ENCODE peak calls at places on chromosomes 2 and 18, in ten cellular contexts. One of them, this sample, is unnamed.

GRCh38 chr2:103235283-103235682 is 473.5 kb downstream of the TMEM182 start:
- DNase-seq in GM12892: no peak
- DNase-seq in transverse colon: no peak
- DNase-seq in K562: no peak
- DNase-seq in endothelial cell of umbilical vein: no peak
- DNase-seq in GM12878: no peak
- DNase-seq in stomach: no peak
- DNase-seq in HCT116: no peak
- DNase-seq in GM12891: no peak
- DNase-seq in sigmoid colon: no peak
- DNase-seq in this sample: no peak

GRCh38 chr18:32815881-32816280 is 43.1 kb upstream of the KLHL14 start:
- DNase-seq in transverse colon: no peak
- DNase-seq in stomach: no peak
- DNase-seq in GM12891: no peak
- DNase-seq in sigmoid colon: no peak
- DNase-seq in GM12892: no peak
- DNase-seq in K562: no peak
- DNase-seq in GM12878: no peak
- DNase-seq in HCT116: no peak
- DNase-seq in endothelial cell of umbilical vein: no peak
- DNase-seq in this sample: no peak

GRCh38 chr2:235532307-235532706 is 38.5 kb downstream of the AGAP1 start:
- DNase-seq in GM12892: no peak
- DNase-seq in GM12878: no peak
- DNase-seq in GM12891: no peak
- DNase-seq in stomach: no peak
- DNase-seq in HCT116: no peak
- DNase-seq in transverse colon: no peak
- DNase-seq in sigmoid colon: no peak
- DNase-seq in endothelial cell of umbilical vein: no peak
- DNase-seq in K562: no peak
- DNase-seq in this sample: no peak

GRCh38 chr2:119699016-119699606 is 20.1 kb downstream of the TMEM177 start:
- DNase-seq in GM12878: no peak
- DNase-seq in K562: no peak
- DNase-seq in GM12892: no peak
- DNase-seq in transverse colon: no peak
- DNase-seq in GM12891: no peak
- DNase-seq in endothelial cell of umbilical vein: peak
- DNase-seq in stomach: no peak
- DNase-seq in HCT116: no peak
- DNase-seq in sigmoid colon: no peak
- DNase-seq in this sample: no peak

GRCh38 chr2:170525566-170525900 is 189.6 kb upstream of the SP5 start:
- DNase-seq in K562: no peak
- DNase-seq in sigmoid colon: peak
- DNase-seq in GM12891: no peak
- DNase-seq in GM12878: no peak
- DNase-seq in endothelial cell of umbilical vein: peak
- DNase-seq in stomach: peak
- DNase-seq in HCT116: peak
- DNase-seq in GM12892: no peak
- DNase-seq in transverse colon: peak
- DNase-seq in this sample: peak

GRCh38 chr18:13823707-13824395 is at the start of gene MC5R:
- DNase-seq in stomach: peak
- DNase-seq in transverse colon: peak
- DNase-seq in K562: peak
- DNase-seq in sigmoid colon: no peak
- DNase-seq in GM12892: peak
- DNase-seq in GM12878: no peak
- DNase-seq in endothelial cell of umbilical vein: peak
- DNase-seq in GM12891: peak
- DNase-seq in HCT116: no peak
- DNase-seq in this sample: peak

GRCh38 chr18:48874233-48874632 is 76.5 kb downstream of the SMAD7 start:
- DNase-seq in K562: no peak
- DNase-seq in sigmoid colon: no peak
- DNase-seq in GM12891: no peak
- DNase-seq in GM12878: no peak
- DNase-seq in transverse colon: no peak
- DNase-seq in HCT116: no peak
- DNase-seq in stomach: no peak
- DNase-seq in endothelial cell of umbilical vein: no peak
- DNase-seq in GM12892: no peak
- DNase-seq in this sample: no peak

GRCh38 chr2:68027959-68028358 is 34.8 kb downstream of the C1D start:
- DNase-seq in endothelial cell of umbilical vein: no peak
- DNase-seq in sigmoid colon: no peak
- DNase-seq in K562: no peak
- DNase-seq in GM12891: no peak
- DNase-seq in GM12878: no peak
- DNase-seq in stomach: no peak
- DNase-seq in HCT116: no peak
- DNase-seq in transverse colon: no peak
- DNase-seq in GM12892: no peak
- DNase-seq in this sample: no peak

GRCh38 chr2:174051741-174052638 is 86.8 kb upstream of the SP3 start:
- DNase-seq in GM12878: no peak
- DNase-seq in stomach: peak
- DNase-seq in K562: peak
- DNase-seq in sigmoid colon: no peak
- DNase-seq in GM12892: no peak
- DNase-seq in transverse colon: peak
- DNase-seq in endothelial cell of umbilical vein: no peak
- DNase-seq in HCT116: peak
- DNase-seq in GM12891: no peak
- DNase-seq in this sample: no peak
- TF ChIP-seq POLR2A in GM12878: no peak
- TF ChIP-seq POLR2A in stomach: no peak
- TF ChIP-seq POLR2A in K562: no peak
- TF ChIP-seq POLR2A in sigmoid colon: no peak
- TF ChIP-seq POLR2A in GM12892: no peak
- TF ChIP-seq POLR2A in transverse colon: no peak
- TF ChIP-seq POLR2A in endothelial cell of umbilical vein: no peak
- TF ChIP-seq POLR2A in HCT116: no peak
- TF ChIP-seq POLR2A in GM12891: no peak
- TF ChIP-seq POLR2A in this sample: no peak

DNA sequence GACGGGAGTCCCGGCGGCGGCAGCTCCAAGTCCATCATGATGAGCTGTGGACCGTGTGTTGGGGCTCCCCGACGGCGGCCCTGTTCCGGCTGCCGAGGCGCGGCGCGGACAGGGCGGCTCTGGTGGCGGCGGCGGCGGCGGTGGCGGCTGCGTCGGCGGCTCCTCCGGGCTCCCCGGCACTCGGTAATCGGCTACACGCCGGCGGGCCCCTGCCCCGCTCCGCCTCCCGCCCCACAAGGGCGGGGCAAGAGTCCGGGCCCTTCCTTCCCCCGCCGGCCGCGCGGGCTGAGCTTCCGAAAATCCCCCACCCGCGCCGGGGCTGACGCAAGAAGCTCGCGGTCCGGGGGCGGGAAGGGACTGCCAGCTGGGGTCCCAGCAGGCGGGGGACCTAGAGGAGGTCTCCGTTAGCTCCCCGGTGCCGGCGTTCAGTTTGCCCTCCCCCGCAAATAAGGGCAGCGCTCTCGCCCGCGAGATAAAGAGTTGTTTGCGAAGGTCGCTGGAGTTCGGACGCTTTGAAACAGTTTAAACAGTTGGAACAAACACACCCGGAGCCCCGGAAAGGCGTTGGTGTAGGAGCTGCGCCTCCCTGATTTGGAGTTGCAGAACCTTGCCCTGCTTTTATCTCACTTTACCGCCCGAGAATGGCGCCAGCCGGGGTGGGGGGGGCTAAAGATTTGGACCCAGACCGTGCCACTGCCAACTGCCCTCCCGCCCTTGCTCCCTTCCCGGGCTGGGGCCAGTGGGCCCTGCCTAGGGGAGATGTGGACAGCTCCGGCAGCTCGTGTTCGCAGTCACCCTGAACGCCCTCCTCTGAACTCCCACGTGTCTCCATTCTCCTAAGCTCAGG is at the start of gene NFE2L2:
- DNase-seq in stomach: peak
- DNase-seq in transverse colon: peak
- DNase-seq in GM12891: peak
- DNase-seq in K562: peak
- DNase-seq in endothelial cell of umbilical vein: peak
- DNase-seq in sigmoid colon: peak
- DNase-seq in GM12892: peak
- DNase-seq in GM12878: peak
- DNase-seq in HCT116: peak
- DNase-seq in this sample: peak
- TF ChIP-seq POLR2AphosphoS5 in stomach: peak
- TF ChIP-seq POLR2AphosphoS5 in transverse colon: peak
- TF ChIP-seq POLR2AphosphoS5 in GM12891: peak
- TF ChIP-seq POLR2AphosphoS5 in K562: peak
- TF ChIP-seq POLR2AphosphoS5 in endothelial cell of umbilical vein: peak
- TF ChIP-seq POLR2AphosphoS5 in sigmoid colon: peak
- TF ChIP-seq POLR2AphosphoS5 in GM12892: no peak
- TF ChIP-seq POLR2AphosphoS5 in GM12878: peak
- TF ChIP-seq POLR2AphosphoS5 in HCT116: peak
- TF ChIP-seq POLR2AphosphoS5 in this sample: peak

DNA sequence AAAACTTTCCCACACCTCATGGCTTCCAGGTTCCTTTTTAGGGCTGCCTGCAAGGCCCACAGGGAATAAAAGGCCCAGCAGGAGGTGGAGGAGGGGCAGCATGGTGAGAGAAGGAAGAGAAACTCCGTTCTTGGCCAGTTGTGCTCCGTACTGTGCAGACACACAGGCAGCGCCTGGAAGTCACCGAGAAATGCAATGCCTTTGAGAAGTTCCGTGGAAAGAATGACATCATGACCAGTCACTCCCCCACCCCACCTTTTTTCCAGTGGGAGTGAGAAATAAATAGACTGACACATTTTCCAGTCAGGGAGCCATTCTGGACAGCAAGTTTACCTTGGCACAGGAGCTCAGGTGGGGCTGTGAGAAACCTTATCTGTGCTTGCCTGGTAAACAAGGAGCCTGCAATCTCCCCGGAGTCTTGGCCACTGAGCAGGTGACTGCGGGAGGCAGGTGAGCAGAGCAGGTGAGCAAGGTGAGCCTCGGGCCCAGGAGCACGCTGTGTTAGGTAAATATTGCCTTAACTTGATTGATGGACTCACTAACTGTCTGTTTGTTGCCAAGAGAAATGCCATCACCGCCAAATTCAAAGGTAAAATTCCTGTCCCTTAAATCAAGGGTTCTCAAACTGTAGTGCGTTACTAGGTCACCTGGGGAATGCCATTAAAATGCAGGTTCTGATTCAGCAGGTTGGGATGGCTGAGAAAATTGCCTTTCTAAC is 13.5 kb upstream of the LBH start:
- DNase-seq in K562: no peak
- DNase-seq in endothelial cell of umbilical vein: no peak
- DNase-seq in GM12891: no peak
- DNase-seq in transverse colon: peak
- DNase-seq in HCT116: peak
- DNase-seq in GM12878: peak
- DNase-seq in GM12892: no peak
- DNase-seq in stomach: peak
- DNase-seq in sigmoid colon: peak
- DNase-seq in this sample: peak
- TF ChIP-seq POLR2A in K562: no peak
- TF ChIP-seq POLR2A in endothelial cell of umbilical vein: no peak
- TF ChIP-seq POLR2A in GM12891: no peak
- TF ChIP-seq POLR2A in transverse colon: peak
- TF ChIP-seq POLR2A in HCT116: no peak
- TF ChIP-seq POLR2A in GM12878: no peak
- TF ChIP-seq POLR2A in GM12892: no peak
- TF ChIP-seq POLR2A in stomach: no peak
- TF ChIP-seq POLR2A in sigmoid colon: no peak
- TF ChIP-seq POLR2A in this sample: no peak

DNA sequence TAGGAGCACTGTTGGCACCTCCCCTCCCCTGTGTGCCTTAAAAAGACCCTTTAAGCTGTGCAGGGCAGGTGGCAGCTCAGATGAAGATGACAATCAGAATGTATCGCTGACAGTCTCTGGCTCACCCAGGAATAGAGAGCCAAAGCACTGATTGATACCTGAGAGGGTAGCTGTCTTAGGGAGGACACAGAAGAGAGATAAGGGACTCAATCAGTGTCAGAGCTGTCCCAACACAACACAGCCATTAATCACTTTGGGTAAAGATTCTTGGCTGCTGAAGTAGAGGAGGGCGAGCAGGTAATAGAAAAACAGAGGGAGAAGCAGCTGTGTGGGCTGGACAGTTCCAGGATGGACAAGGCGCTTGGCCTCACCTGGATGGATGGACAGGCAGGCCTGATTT is 124.9 kb downstream of the NRP2 start:
- DNase-seq in GM12891: no peak
- DNase-seq in K562: no peak
- DNase-seq in HCT116: no peak
- DNase-seq in endothelial cell of umbilical vein: no peak
- DNase-seq in GM12878: no peak
- DNase-seq in GM12892: no peak
- DNase-seq in sigmoid colon: no peak
- DNase-seq in transverse colon: no peak
- DNase-seq in stomach: no peak
- DNase-seq in this sample: no peak
- TF ChIP-seq POLR2AphosphoS5 in GM12891: no peak
- TF ChIP-seq POLR2AphosphoS5 in K562: no peak
- TF ChIP-seq POLR2AphosphoS5 in HCT116: no peak
- TF ChIP-seq POLR2AphosphoS5 in endothelial cell of umbilical vein: no peak
- TF ChIP-seq POLR2AphosphoS5 in GM12878: no peak
- TF ChIP-seq POLR2AphosphoS5 in GM12892: no peak
- TF ChIP-seq POLR2AphosphoS5 in sigmoid colon: no peak
- TF ChIP-seq POLR2AphosphoS5 in transverse colon: no peak
- TF ChIP-seq POLR2AphosphoS5 in stomach: no peak
- TF ChIP-seq POLR2AphosphoS5 in this sample: no peak

GRCh38 chr2:8684885-8685696 is 3.2 kb downstream of the ID2 start:
- DNase-seq in sigmoid colon: peak
- DNase-seq in GM12878: no peak
- DNase-seq in K562: peak
- DNase-seq in GM12891: no peak
- DNase-seq in GM12892: no peak
- DNase-seq in stomach: peak
- DNase-seq in endothelial cell of umbilical vein: no peak
- DNase-seq in transverse colon: peak
- DNase-seq in HCT116: peak
- DNase-seq in this sample: peak
- TF ChIP-seq POLR2A in sigmoid colon: no peak
- TF ChIP-seq POLR2A in GM12878: no peak
- TF ChIP-seq POLR2A in K562: peak
- TF ChIP-seq POLR2A in GM12891: no peak
- TF ChIP-seq POLR2A in GM12892: peak
- TF ChIP-seq POLR2A in stomach: no peak
- TF ChIP-seq POLR2A in endothelial cell of umbilical vein: no peak
- TF ChIP-seq POLR2A in transverse colon: peak
- TF ChIP-seq POLR2A in HCT116: no peak
- TF ChIP-seq POLR2A in this sample: no peak

DNA sequence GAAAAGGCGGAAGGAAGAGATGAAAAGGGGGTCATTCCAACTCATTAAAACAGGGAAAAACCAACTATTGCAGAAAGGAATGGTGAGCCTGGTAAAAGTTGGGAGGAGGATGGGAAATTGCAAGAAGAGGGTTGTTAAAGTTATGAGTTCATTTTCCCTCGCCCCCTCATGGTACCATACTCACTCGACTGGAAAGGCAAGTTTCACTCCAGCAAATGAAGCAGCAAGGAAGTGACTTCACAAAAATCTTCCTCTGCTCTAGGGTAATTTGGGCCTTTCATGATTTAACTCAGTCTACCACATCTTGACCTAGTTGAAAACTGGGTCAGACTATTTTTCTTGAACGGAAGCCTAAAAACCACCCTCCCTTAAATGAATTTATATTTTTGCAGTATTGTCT is 22.8 kb upstream of the DAW1 start:
- DNase-seq in sigmoid colon: no peak
- DNase-seq in transverse colon: peak
- DNase-seq in endothelial cell of umbilical vein: no peak
- DNase-seq in HCT116: no peak
- DNase-seq in GM12892: no peak
- DNase-seq in K562: no peak
- DNase-seq in GM12891: peak
- DNase-seq in stomach: no peak
- DNase-seq in GM12878: peak
- DNase-seq in this sample: no peak
- TF ChIP-seq POLR2AphosphoS5 in sigmoid colon: no peak
- TF ChIP-seq POLR2AphosphoS5 in transverse colon: no peak
- TF ChIP-seq POLR2AphosphoS5 in endothelial cell of umbilical vein: no peak
- TF ChIP-seq POLR2AphosphoS5 in HCT116: peak
- TF ChIP-seq POLR2AphosphoS5 in GM12892: no peak
- TF ChIP-seq POLR2AphosphoS5 in K562: no peak
- TF ChIP-seq POLR2AphosphoS5 in GM12891: no peak
- TF ChIP-seq POLR2AphosphoS5 in stomach: no peak
- TF ChIP-seq POLR2AphosphoS5 in GM12878: no peak
- TF ChIP-seq POLR2AphosphoS5 in this sample: no peak

This sample was measured in suprapubic skin.